ENCODE peak calls at places on chromosome 19, in seven cellular contexts. L is SK-N-SH, F is K562, S is HCT116, G is H1, X is HepG2, H is GM12878. P is an unnamed sample.

GRCh38 chr19:46181386-46181774 is 33.3 kb downstream of the IGFL2 start:
- DNase-seq in F (no peak), S (no peak), X (no peak), G (no peak), L (no peak), H (no peak), P (no peak)

GRCh38 chr19:53785196-53785889 is 38.8 kb downstream of the NLRP12 start:
- DNase-seq in S (no peak), L (no peak), G (no peak), F (no peak), H (no peak), X (peak; percentile 80), P (no peak)

GRCh38 chr19:13621413-13621812 is 115.1 kb upstream of the CACNA1A start:
- DNase-seq in G (peak; percentile 80), F (peak; percentile 28), S (peak; percentile 75), L (no peak), H (no peak), X (no peak), P (no peak)

GRCh38 chr19:58035863-58036262 is 2.0 kb downstream of the ZSCAN1 start:
- DNase-seq in G (no peak), S (no peak), X (no peak), H (no peak), F (no peak), L (no peak), P (no peak)

GRCh38 chr19:51810228-51810627 is 15.3 kb downstream of the FPR3 start:
- DNase-seq in F (peak; percentile 46), L (no peak), X (peak; percentile 68), G (no peak), H (no peak), S (no peak), P (no peak)

GRCh38 chr19:7069904-7070226 is 362 bp downstream of the ZNF557 start:
- DNase-seq in H (no peak), F (no peak), X (no peak), S (no peak), G (no peak), L (no peak), P (no peak)

GRCh38 chr19:17530586-17530985 is 19.1 kb downstream of the PGLS start:
- DNase-seq in S (no peak), H (no peak), G (no peak), L (no peak), F (no peak), X (peak; percentile 39), P (no peak)

GRCh38 chr19:6499052-6499790 is 2.9 kb downstream of the TUBB4A start:
- DNase-seq in G (no peak), F (no peak), L (no peak), H (no peak), X (no peak), S (no peak), P (no peak)

GRCh38 chr19:55256562-55257460 is 2.0 kb downstream of the PPP6R1 start:
- DNase-seq in H (no peak), G (no peak), F (no peak), X (peak; percentile 74), L (no peak), S (no peak), P (no peak)

GRCh38 chr19:16548956-16549355 is 6.7 kb upstream of the CHERP start:
- DNase-seq in L (no peak), H (no peak), S (no peak), X (no peak), F (no peak), G (no peak), P (no peak)

GRCh38 chr19:5149930-5150329 is 181.0 kb downstream of the KDM4B start:
- DNase-seq in S (no peak), H (no peak), L (no peak), X (no peak), F (no peak), G (no peak), P (no peak)

GRCh38 chr19:5150902-5151741 is 182.2 kb downstream of the KDM4B start:
- DNase-seq in H (no peak), X (no peak), F (no peak), S (no peak), L (peak; percentile 32), G (no peak), P (no peak)

GRCh38 chr19:5148794-5149190 is 179.9 kb downstream of the KDM4B start:
- DNase-seq in S (no peak), L (no peak), G (no peak), X (no peak), H (no peak), F (no peak), P (no peak)

GRCh38 chr19:5149508-5149907 is 180.6 kb downstream of the KDM4B start:
- DNase-seq in L (no peak), S (no peak), F (no peak), X (no peak), G (no peak), H (no peak), P (no peak)

GRCh38 chr19:5150331-5150901 is 181.5 kb downstream of the KDM4B start:
- DNase-seq in G (no peak), X (no peak), F (no peak), S (no peak), H (no peak), L (no peak), P (no peak)
- TF ChIP-seq JUND in G (no peak), X (no peak), F (no peak), S (no peak), H (no peak), L (no peak), P (no peak)

GRCh38 chr19:35775046-35775297 is 392 bp upstream of the ARHGAP33 start:
- DNase-seq in H (no peak), F (no peak), G (no peak), S (no peak), X (no peak), L (no peak), P (no peak)

GRCh38 chr19:35775298-35776101 is at the start of gene ARHGAP33:
- DNase-seq in H (peak; percentile 87), L (peak; percentile 99), S (peak; percentile 95), X (peak; percentile 94), F (peak; percentile 98), G (peak; percentile 87), P (peak; percentile 97)

GRCh38 chr19:35774274-35775045 is 904 bp upstream of the ARHGAP33 start:
- DNase-seq in S (no peak), L (no peak), F (no peak), X (no peak), G (no peak), H (no peak), P (no peak)

GRCh38 chr19:35776102-35776788 is 881 bp downstream of the ARHGAP33 start:
- DNase-seq in H (no peak), F (no peak), G (no peak), L (no peak), X (no peak), S (no peak), P (no peak)

DNA sequence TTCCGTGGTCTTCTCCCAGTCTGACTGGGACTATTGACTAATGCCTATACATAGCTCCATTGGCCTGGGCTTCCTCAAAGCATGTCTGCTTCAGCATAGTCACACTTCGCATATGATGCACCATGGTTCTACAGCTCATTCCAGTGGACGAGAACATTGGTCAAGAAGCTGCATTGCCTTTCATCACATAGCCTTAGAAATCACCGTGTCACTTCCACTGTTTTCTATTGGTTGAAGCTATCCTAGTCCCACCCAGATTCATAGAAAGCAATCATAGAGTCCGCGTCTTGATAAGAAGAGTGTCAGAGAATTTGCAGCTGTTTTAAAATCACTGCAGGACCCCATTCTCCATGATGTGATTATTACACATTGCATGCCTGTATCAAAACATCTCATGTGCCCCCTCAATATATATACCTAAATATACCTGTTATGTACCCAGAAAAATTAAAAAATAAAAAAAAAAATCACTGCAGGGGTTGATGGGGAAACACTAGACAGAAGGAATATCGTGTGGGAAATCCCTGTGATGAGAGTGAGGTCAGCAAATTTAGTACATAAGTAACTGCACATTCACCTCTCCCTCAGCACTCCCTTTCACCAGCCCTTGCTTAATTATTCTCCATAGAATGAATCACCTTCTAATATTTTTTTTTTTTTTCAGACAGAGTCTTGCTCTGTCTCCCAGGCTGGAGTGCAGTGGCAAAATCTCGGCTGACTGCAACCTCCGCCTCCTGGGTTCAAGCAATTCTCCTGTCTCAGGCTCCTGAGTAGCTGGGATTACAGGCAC is 2.1 kb upstream of the ARHGAP33 start:
- DNase-seq in L (no peak), G (no peak), F (no peak), H (no peak), X (no peak), S (no peak), P (no peak)
- TF ChIP-seq JUND in L (no peak), G (no peak), F (no peak), H (no peak), X (no peak), S (no peak), P (no peak)

GRCh38 chr19:44677019-44677809 is 5.9 kb downstream of the CEACAM19 start:
- DNase-seq in H (no peak), G (no peak), S (peak; percentile 70), L (peak; percentile 53), X (no peak), F (peak; percentile 83), P (no peak)
- TF ChIP-seq JUND in H (no peak), G (peak; percentile 65), S (peak; percentile 42), L (peak; percentile 70), X (no peak), F (peak; percentile 96), P (no peak)

DNA sequence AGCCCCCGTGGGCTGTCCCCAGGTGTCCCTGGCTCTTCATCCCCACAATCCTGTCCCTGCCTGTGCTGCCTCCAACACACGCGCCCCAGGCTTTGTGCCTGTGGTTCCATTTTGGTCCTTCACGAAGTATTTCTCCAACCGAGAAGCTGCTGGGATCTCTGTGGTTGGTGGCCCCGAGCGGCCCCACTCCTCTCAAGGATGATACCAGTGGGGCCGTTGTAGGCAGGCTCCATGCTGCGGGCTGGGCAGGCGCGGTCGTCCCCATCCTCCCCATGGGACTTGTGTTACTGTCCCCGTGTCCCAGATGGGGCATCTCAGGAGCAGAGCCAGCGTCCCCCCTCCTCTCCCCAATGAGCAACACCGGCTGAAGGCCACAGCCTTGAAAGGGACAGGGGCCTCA is 3.7 kb upstream of the ZNF554 start:
- DNase-seq in S (no peak), F (no peak), H (no peak), L (peak; percentile 17), X (no peak), G (no peak), P (no peak)
- TF ChIP-seq JUND in S (no peak), F (no peak), H (no peak), L (no peak), X (no peak), G (no peak), P (no peak)

GRCh38 chr19:11481777-11482383 is 1.0 kb upstream of the ELAVL3 start:
- DNase-seq in G (peak; percentile 79), L (peak; percentile 93), H (peak; percentile 54), X (peak; percentile 52), S (no peak), F (peak; percentile 94), P (no peak)

GRCh38 chr19:11482384-11483050 is 1.7 kb upstream of the ELAVL3 start:
- DNase-seq in H (peak; percentile 50), X (peak; percentile 45), F (peak; percentile 90), L (peak; percentile 97), G (peak; percentile 53), S (peak; percentile 51), P (peak; percentile 74)

GRCh38 chr19:11483176-11484111 is 2.6 kb upstream of the ELAVL3 start:
- DNase-seq in F (no peak), G (no peak), H (no peak), L (peak; percentile 29), S (no peak), X (no peak), P (no peak)

GRCh38 chr19:11486661-11487503 is 6.0 kb upstream of the ELAVL3 start:
- DNase-seq in F (no peak), G (no peak), L (peak; percentile 29), X (no peak), H (no peak), S (no peak), P (no peak)

GRCh38 chr19:11485245-11485837 is 4.5 kb upstream of the ELAVL3 start:
- DNase-seq in G (no peak), F (no peak), S (no peak), H (no peak), L (peak; percentile 20), X (no peak), P (no peak)
- TF ChIP-seq JUND in G (no peak), F (no peak), S (no peak), H (no peak), L (no peak), X (no peak), P (no peak)

P was measured in T47D.